ENCODE peak calls at places on chromosomes 1 and 21, in ten cellular contexts. L, A, V, Z, E, K, Y, H, P and O are unnamed samples.

GRCh38 chr1:87428883-87429282 is 100.2 kb downstream of the LMO4 start:
- DNase-seq in L (no peak), A (no peak), V (no peak), Z (no peak), E (no peak), K (no peak), Y (no peak), H (no peak), P (no peak), O (no peak)

GRCh38 chr1:207454046-207454964 is at the start of gene CR2:
- DNase-seq in L (peak), A (peak), V (peak), Z (no peak), E (peak), K (no peak), Y (no peak), H (no peak), P (no peak), O (peak)

GRCh38 chr1:66931548-66932124 is 6.8 kb downstream of the MIER1 start:
- DNase-seq in L (no peak), A (no peak), V (no peak), Z (no peak), E (no peak), K (no peak), Y (no peak), H (no peak), P (no peak), O (no peak)

GRCh38 chr1:35031103-35031452 is 667 bp downstream of the ZMYM6 start:
- DNase-seq in L (peak), A (peak), V (no peak), Z (peak), E (no peak), K (no peak), Y (peak), H (no peak), P (no peak), O (peak)

GRCh38 chr1:165543651-165544452 is at the start of gene LRRC52:
- DNase-seq in L (no peak), A (no peak), V (peak), Z (no peak), E (peak), K (no peak), Y (no peak), H (no peak), P (no peak), O (no peak)

GRCh38 chr1:52238474-52238873 is 96.6 kb downstream of the ZFYVE9 start:
- DNase-seq in L (no peak), A (peak), V (no peak), Z (peak), E (no peak), K (no peak), Y (peak), H (peak), P (no peak), O (no peak)

GRCh38 chr1:114274621-114275317 is 121.1 kb upstream of the SYT6 start:
- DNase-seq in L (no peak), A (no peak), V (no peak), Z (no peak), E (no peak), K (no peak), Y (no peak), H (no peak), P (no peak), O (no peak)

GRCh38 chr21:29441651-29442050 is 142.9 kb downstream of the BACH1 start:
- DNase-seq in L (no peak), A (no peak), V (no peak), Z (no peak), E (no peak), K (no peak), Y (no peak), H (peak), P (no peak), O (no peak)

GRCh38 chr1:44881011-44881632 is 38.1 kb upstream of the PTCH2 start:
- DNase-seq in L (no peak), A (peak), V (no peak), Z (peak), E (no peak), K (peak), Y (no peak), H (peak), P (peak), O (no peak)

GRCh38 chr1:226403522-226404034 is 4.3 kb downstream of the PARP1 start:
- DNase-seq in L (no peak), A (peak), V (no peak), Z (peak), E (no peak), K (no peak), Y (peak), H (no peak), P (no peak), O (no peak)

GRCh38 chr1:181142096-181143043 is 53.9 kb downstream of the IER5 start:
- DNase-seq in L (peak), A (peak), V (peak), Z (peak), E (peak), K (no peak), Y (peak), H (no peak), P (peak), O (peak)

GRCh38 chr1:12438349-12438924 is 179.6 kb downstream of the DHRS3 start:
- DNase-seq in L (peak), A (peak), V (no peak), Z (no peak), E (no peak), K (no peak), Y (no peak), H (no peak), P (no peak), O (peak)

GRCh38 chr1:6502000-6502891 is 10.8 kb upstream of the PLEKHG5 start:
- DNase-seq in L (no peak), A (no peak), V (peak), Z (peak), E (no peak), K (no peak), Y (no peak), H (no peak), P (no peak), O (no peak)

GRCh38 chr1:95201905-95202304 is 32.1 kb upstream of the RWDD3 start:
- DNase-seq in L (no peak), A (no peak), V (no peak), Z (no peak), E (no peak), K (no peak), Y (peak), H (no peak), P (no peak), O (no peak)

GRCh38 chr1:231596337-231596791 is 30.2 kb upstream of the DISC1 start:
- DNase-seq in L (no peak), A (no peak), V (no peak), Z (peak), E (no peak), K (no peak), Y (peak), H (no peak), P (no peak), O (no peak)

GRCh38 chr21:31201548-31201947 is 142.5 kb downstream of the TIAM1 start:
- DNase-seq in L (peak), A (no peak), V (no peak), Z (peak), E (peak), K (no peak), Y (peak), H (no peak), P (no peak), O (peak)

GRCh38 chr1:8425781-8426161 is 107.9 kb downstream of the SLC45A1 start:
- DNase-seq in L (no peak), A (no peak), V (no peak), Z (no peak), E (no peak), K (no peak), Y (no peak), H (no peak), P (no peak), O (no peak)

GRCh38 chr1:209095627-209096595 is 487.6 kb upstream of the CAMK1G start:
- DNase-seq in L (no peak), A (peak), V (no peak), Z (peak), E (no peak), K (no peak), Y (peak), H (peak), P (no peak), O (no peak)

GRCh38 chr1:192635939-192636338 is at the start of gene RGS13:
- DNase-seq in L (no peak), A (no peak), V (no peak), Z (no peak), E (no peak), K (no peak), Y (no peak), H (no peak), P (no peak), O (no peak)

GRCh38 chr1:45016090-45016697 is 4.1 kb downstream of the UROD start:
- DNase-seq in L (no peak), A (no peak), V (no peak), Z (no peak), E (no peak), K (no peak), Y (no peak), H (no peak), P (no peak), O (no peak)

GRCh38 chr1:155277896-155278688 is 829 bp downstream of the HCN3 start:
- DNase-seq in L (peak), A (peak), V (no peak), Z (peak), E (peak), K (no peak), Y (peak), H (no peak), P (no peak), O (peak)

GRCh38 chr1:226798427-226799411 is 59.6 kb upstream of the ITPKB start:
- DNase-seq in L (peak), A (no peak), V (no peak), Z (no peak), E (no peak), K (no peak), Y (no peak), H (no peak), P (no peak), O (peak)

DNA sequence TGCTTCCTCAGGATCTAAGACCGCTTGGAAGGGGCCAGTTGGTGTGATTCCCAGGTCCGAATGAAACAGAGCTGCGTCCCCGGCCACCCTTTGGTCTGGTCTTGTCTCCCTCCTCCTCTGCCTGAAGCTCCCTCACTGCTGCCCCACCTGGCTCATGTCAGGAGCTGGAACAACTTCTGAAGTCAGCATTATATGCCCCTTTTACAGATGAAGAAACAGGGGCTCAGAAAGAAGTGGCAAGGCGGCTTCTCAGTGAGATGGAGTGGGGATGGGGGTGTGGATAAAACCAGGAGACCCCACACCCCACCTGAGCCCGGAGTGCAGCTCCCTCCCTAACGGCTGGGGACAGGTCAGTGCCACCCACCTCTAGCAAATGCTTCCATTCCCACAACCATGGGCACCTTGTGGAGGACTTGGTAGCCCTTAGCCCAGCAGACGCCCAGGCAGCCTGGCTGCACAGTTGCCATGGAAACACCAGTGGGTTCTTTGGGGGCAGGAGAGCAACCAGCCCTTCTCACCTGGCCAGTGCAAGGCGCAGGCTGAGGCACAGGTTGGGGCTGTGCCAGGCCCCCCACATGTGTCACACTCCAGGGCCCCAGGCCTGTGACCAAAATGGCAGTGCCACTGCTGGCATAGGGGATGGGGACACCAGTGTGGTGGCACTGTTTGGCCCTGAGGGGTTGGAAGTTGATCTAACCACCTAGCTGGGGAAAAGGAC is 31.9 kb upstream of the ECE1 start:
- DNase-seq in L (no peak), A (no peak), V (no peak), Z (no peak), E (no peak), K (no peak), Y (no peak), H (no peak), P (no peak), O (no peak)
- TF ChIP-seq CTCF in L (peak), A (no peak), V (no peak), Z (peak), E (no peak), K (no peak), Y (peak), H (no peak), P (peak), O (no peak)

GRCh38 chr1:237562247-237562823 is 328.4 kb downstream of the ZP4 start:
- DNase-seq in L (peak), A (peak), V (no peak), Z (peak), E (no peak), K (peak), Y (peak), H (peak), P (peak), O (peak)
- TF ChIP-seq CTCF in L (peak), A (peak), V (peak), Z (peak), E (no peak), K (peak), Y (peak), H (peak), P (peak), O (peak)

GRCh38 chr1:119372493-119373086 is 4.0 kb downstream of the HAO2 start:
- DNase-seq in L (no peak), A (peak), V (no peak), Z (peak), E (peak), K (no peak), Y (peak), H (no peak), P (no peak), O (peak)
- TF ChIP-seq CTCF in L (peak), A (peak), V (peak), Z (no peak), E (no peak), K (no peak), Y (peak), H (no peak), P (no peak), O (peak)

DNA sequence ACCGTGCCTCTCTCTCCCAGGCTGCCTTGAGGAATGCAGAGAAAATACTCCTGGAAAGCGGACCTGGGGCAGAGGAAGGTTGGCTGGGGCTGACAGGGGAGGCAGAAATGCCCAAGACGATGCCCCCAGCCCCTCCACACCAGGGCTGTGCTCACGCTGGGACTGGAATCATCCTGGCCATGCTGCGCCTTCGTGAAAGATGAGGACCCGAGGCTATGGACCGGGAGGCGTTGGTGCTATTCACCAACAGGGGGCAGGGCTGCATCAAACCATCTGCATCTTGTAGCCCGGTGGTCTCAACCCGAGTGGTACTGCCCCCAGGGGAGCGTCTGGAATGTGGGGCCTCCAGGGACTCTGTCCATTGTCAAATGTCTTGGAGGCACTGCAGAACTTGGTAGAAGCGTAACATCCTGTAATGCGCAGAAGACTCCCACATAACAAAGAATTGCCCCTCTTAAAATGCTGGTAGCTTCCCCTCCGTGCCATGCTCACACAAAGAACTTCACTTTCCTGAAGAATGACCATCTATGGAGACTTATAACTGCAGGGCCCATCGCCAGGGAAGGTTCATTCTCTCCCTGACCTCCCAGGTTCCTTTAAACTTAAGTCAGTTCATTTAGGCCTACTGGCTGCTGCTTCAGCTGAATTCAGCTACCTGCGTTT is 251.2 kb downstream of the RRAGC start:
- DNase-seq in L (no peak), A (no peak), V (no peak), Z (peak), E (no peak), K (no peak), Y (peak), H (no peak), P (no peak), O (peak)
- TF ChIP-seq CTCF in L (peak), A (peak), V (peak), Z (no peak), E (no peak), K (peak), Y (peak), H (peak), P (peak), O (peak)

GRCh38 chr1:27940297-27940696 is 5.5 kb downstream of the SMPDL3B start:
- DNase-seq in L (peak), A (no peak), V (peak), Z (peak), E (no peak), K (no peak), Y (peak), H (no peak), P (no peak), O (peak)
- TF ChIP-seq CTCF in L (peak), A (peak), V (peak), Z (peak), E (peak), K (peak), Y (peak), H (peak), P (peak), O (peak)

GRCh38 chr1:46622341-46622740 is 5.7 kb upstream of the MOB3C start:
- DNase-seq in L (no peak), A (peak), V (no peak), Z (peak), E (no peak), K (no peak), Y (peak), H (no peak), P (no peak), O (peak)
- TF ChIP-seq CTCF in L (peak), A (peak), V (peak), Z (peak), E (no peak), K (peak), Y (peak), H (peak), P (peak), O (peak)

DNA sequence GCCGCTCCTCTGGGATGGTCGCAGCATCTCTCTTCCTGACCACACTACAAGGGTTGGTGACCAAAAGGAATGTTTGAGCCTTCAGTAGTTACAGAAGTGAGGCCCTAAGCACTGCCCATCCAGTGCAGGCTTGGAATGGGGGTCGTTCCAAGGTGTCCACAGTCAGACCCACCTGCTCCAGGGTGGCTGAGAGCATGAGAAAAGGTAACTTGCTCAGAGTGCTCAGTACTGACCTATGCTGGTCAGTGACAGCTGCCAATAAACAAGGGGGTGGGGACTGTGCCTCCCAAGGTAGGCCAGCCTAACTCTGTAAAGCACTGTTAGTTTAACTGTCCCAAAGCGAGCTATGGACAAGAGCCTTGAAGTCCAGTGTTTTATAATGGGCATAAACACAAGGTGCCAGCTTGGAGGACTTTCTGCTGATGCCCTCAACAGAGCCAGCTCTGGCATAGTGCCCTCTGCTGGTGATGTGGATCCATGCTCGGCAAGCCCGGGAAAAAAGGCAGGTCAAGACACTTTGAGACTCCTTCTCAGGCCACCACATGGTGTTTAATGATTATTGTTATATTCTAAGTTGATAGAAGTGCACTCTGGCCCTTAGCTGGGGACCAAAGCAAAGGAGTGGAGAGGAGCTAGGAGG is 78.1 kb upstream of the DNAH14 start:
- DNase-seq in L (peak), A (peak), V (peak), Z (peak), E (peak), K (peak), Y (peak), H (no peak), P (no peak), O (peak)
- TF ChIP-seq CTCF in L (peak), A (peak), V (peak), Z (peak), E (peak), K (peak), Y (peak), H (peak), P (peak), O (peak)

DNA sequence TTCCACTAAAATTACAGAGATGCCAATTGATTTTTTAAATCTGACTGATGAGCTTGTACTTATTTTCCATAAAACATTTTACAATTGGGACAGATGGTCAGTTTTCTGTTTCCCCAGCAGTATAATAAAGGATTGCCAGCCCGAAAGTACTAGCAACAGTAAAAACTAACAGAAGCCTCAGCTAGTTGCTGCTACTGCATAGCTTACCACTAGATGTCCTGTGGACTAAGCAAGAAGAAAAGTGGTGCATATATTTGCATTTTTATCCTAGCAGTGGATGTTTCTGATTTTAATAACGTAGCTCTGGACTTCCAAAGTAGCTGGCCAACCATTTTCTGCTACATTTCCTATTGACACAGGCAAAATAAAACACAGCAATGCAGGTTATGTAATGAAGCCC is 241.5 kb downstream of the BARHL2 start:
- DNase-seq in L (no peak), A (peak), V (no peak), Z (no peak), E (no peak), K (no peak), Y (no peak), H (no peak), P (no peak), O (no peak)
- TF ChIP-seq CTCF in L (peak), A (peak), V (no peak), Z (peak), E (no peak), K (no peak), Y (no peak), H (peak), P (peak), O (peak)

GRCh38 chr1:43704838-43705237 is 2.5 kb upstream of the ST3GAL3 start:
- DNase-seq in L (no peak), A (no peak), V (no peak), Z (peak), E (no peak), K (peak), Y (no peak), H (no peak), P (no peak), O (no peak)
- TF ChIP-seq CTCF in L (peak), A (peak), V (no peak), Z (peak), E (no peak), K (peak), Y (no peak), H (peak), P (no peak), O (no peak)

GRCh38 chr1:15172405-15173259 is 19.1 kb downstream of the TMEM51 start:
- DNase-seq in L (no peak), A (peak), V (no peak), Z (peak), E (no peak), K (no peak), Y (peak), H (no peak), P (no peak), O (no peak)
- TF ChIP-seq CTCF in L (no peak), A (no peak), V (no peak), Z (no peak), E (no peak), K (no peak), Y (no peak), H (no peak), P (no peak), O (no peak)